ENCODE peak calls at places on chromosomes 2 and 18, in six cellular contexts. One of them, this sample, is unnamed.

GRCh38 chr18:22871809-22872525 is 61.2 kb upstream of the RBBP8 start:
- DNase-seq in NAMALWA: no peak
- DNase-seq in HFF-Myc: peak
- DNase-seq in kidney epithelial cell: peak
- DNase-seq in Caki2: peak
- DNase-seq in HTR-8/SVneo: no peak
- DNase-seq in this sample: no peak

GRCh38 chr2:30694286-30695055 is 112.8 kb downstream of the CAPN13 start:
- DNase-seq in NAMALWA: no peak
- DNase-seq in HFF-Myc: no peak
- DNase-seq in kidney epithelial cell: no peak
- DNase-seq in HTR-8/SVneo: no peak
- DNase-seq in Caki2: no peak
- DNase-seq in this sample: no peak

GRCh38 chr18:62379051-62379450 is 53.9 kb downstream of the TNFRSF11A start:
- DNase-seq in kidney epithelial cell: no peak
- DNase-seq in HTR-8/SVneo: no peak
- DNase-seq in HFF-Myc: no peak
- DNase-seq in Caki2: no peak
- DNase-seq in NAMALWA: no peak
- DNase-seq in this sample: no peak

GRCh38 chr2:15222856-15223255 is 338.3 kb downstream of the NBAS start:
- DNase-seq in kidney epithelial cell: no peak
- DNase-seq in HFF-Myc: no peak
- DNase-seq in HTR-8/SVneo: no peak
- DNase-seq in Caki2: no peak
- DNase-seq in NAMALWA: no peak
- DNase-seq in this sample: no peak

GRCh38 chr2:86286518-86286917 is 50.9 kb downstream of the REEP1 start:
- DNase-seq in Caki2: no peak
- DNase-seq in kidney epithelial cell: no peak
- DNase-seq in HFF-Myc: no peak
- DNase-seq in NAMALWA: no peak
- DNase-seq in HTR-8/SVneo: no peak
- DNase-seq in this sample: no peak

GRCh38 chr2:235537587-235537986 is 43.7 kb downstream of the AGAP1 start:
- DNase-seq in Caki2: no peak
- DNase-seq in HTR-8/SVneo: no peak
- DNase-seq in HFF-Myc: no peak
- DNase-seq in kidney epithelial cell: no peak
- DNase-seq in NAMALWA: no peak
- DNase-seq in this sample: no peak

GRCh38 chr2:47230418-47230817 is 75.3 kb upstream of the STPG4 start:
- DNase-seq in kidney epithelial cell: no peak
- DNase-seq in NAMALWA: no peak
- DNase-seq in HFF-Myc: no peak
- DNase-seq in Caki2: no peak
- DNase-seq in HTR-8/SVneo: no peak
- DNase-seq in this sample: no peak

GRCh38 chr2:176385219-176385618 is 116.0 kb downstream of the MTX2 start:
- DNase-seq in HTR-8/SVneo: no peak
- DNase-seq in HFF-Myc: peak
- DNase-seq in kidney epithelial cell: no peak
- DNase-seq in NAMALWA: no peak
- DNase-seq in Caki2: no peak
- DNase-seq in this sample: no peak

GRCh38 chr2:72607189-72607588 is 218.6 kb downstream of the EXOC6B start:
- DNase-seq in NAMALWA: no peak
- DNase-seq in HTR-8/SVneo: no peak
- DNase-seq in kidney epithelial cell: no peak
- DNase-seq in HFF-Myc: no peak
- DNase-seq in Caki2: no peak
- DNase-seq in this sample: no peak

GRCh38 chr2:203737360-203737759 is 30.9 kb downstream of the CD28 start:
- DNase-seq in NAMALWA: no peak
- DNase-seq in Caki2: no peak
- DNase-seq in HTR-8/SVneo: no peak
- DNase-seq in HFF-Myc: no peak
- DNase-seq in kidney epithelial cell: no peak
- DNase-seq in this sample: peak

GRCh38 chr2:33011941-33012340 is 65.2 kb downstream of the LTBP1 start:
- DNase-seq in NAMALWA: no peak
- DNase-seq in HTR-8/SVneo: no peak
- DNase-seq in HFF-Myc: no peak
- DNase-seq in kidney epithelial cell: no peak
- DNase-seq in Caki2: no peak
- DNase-seq in this sample: no peak

GRCh38 chr2:150710916-150711315 is 223.4 kb upstream of the RND3 start:
- DNase-seq in kidney epithelial cell: no peak
- DNase-seq in NAMALWA: no peak
- DNase-seq in Caki2: no peak
- DNase-seq in HTR-8/SVneo: no peak
- DNase-seq in HFF-Myc: no peak
- DNase-seq in this sample: no peak

GRCh38 chr2:60984717-60985116 is 32.8 kb upstream of the PEX13 start:
- DNase-seq in Caki2: no peak
- DNase-seq in NAMALWA: peak
- DNase-seq in kidney epithelial cell: no peak
- DNase-seq in HTR-8/SVneo: no peak
- DNase-seq in HFF-Myc: no peak
- DNase-seq in this sample: no peak

GRCh38 chr2:60321816-60322215 is 231.6 kb downstream of the BCL11A start:
- DNase-seq in kidney epithelial cell: no peak
- DNase-seq in HTR-8/SVneo: no peak
- DNase-seq in Caki2: no peak
- DNase-seq in HFF-Myc: no peak
- DNase-seq in NAMALWA: no peak
- DNase-seq in this sample: no peak

GRCh38 chr2:73266061-73266891 is 18.0 kb downstream of the FBXO41 start:
- DNase-seq in kidney epithelial cell: no peak
- DNase-seq in NAMALWA: no peak
- DNase-seq in HTR-8/SVneo: no peak
- DNase-seq in Caki2: no peak
- DNase-seq in HFF-Myc: no peak
- DNase-seq in this sample: peak

GRCh38 chr2:80303825-80304521 is 579 bp downstream of the LRRTM1 start:
- DNase-seq in HTR-8/SVneo: peak
- DNase-seq in HFF-Myc: no peak
- DNase-seq in Caki2: no peak
- DNase-seq in NAMALWA: no peak
- DNase-seq in kidney epithelial cell: no peak
- DNase-seq in this sample: peak

GRCh38 chr2:43333656-43334144 is 107.3 kb upstream of the ZFP36L2 start:
- DNase-seq in kidney epithelial cell: no peak
- DNase-seq in NAMALWA: no peak
- DNase-seq in HFF-Myc: no peak
- DNase-seq in Caki2: no peak
- DNase-seq in HTR-8/SVneo: no peak
- DNase-seq in this sample: no peak

GRCh38 chr2:25514043-25514627 is 159.2 kb downstream of the DTNB start:
- DNase-seq in Caki2: no peak
- DNase-seq in NAMALWA: peak
- DNase-seq in HFF-Myc: no peak
- DNase-seq in kidney epithelial cell: no peak
- DNase-seq in HTR-8/SVneo: no peak
- DNase-seq in this sample: peak

GRCh38 chr2:234494361-234495075 is 2.4 kb downstream of the ARL4C start:
- DNase-seq in Caki2: peak
- DNase-seq in kidney epithelial cell: no peak
- DNase-seq in HFF-Myc: no peak
- DNase-seq in NAMALWA: no peak
- DNase-seq in HTR-8/SVneo: no peak
- DNase-seq in this sample: no peak

GRCh38 chr2:6368271-6368670 is 497.4 kb downstream of the CMPK2 start:
- DNase-seq in HFF-Myc: no peak
- DNase-seq in Caki2: no peak
- DNase-seq in kidney epithelial cell: no peak
- DNase-seq in NAMALWA: no peak
- DNase-seq in HTR-8/SVneo: no peak
- DNase-seq in this sample: no peak

GRCh38 chr2:240112914-240113690 is 23.0 kb downstream of the COPS9 start:
- DNase-seq in Caki2: no peak
- DNase-seq in HFF-Myc: no peak
- DNase-seq in NAMALWA: no peak
- DNase-seq in kidney epithelial cell: no peak
- DNase-seq in HTR-8/SVneo: no peak
- DNase-seq in this sample: no peak

GRCh38 chr2:23589220-23589647 is 204.3 kb downstream of the KLHL29 start:
- DNase-seq in NAMALWA: no peak
- DNase-seq in Caki2: no peak
- DNase-seq in kidney epithelial cell: no peak
- DNase-seq in HTR-8/SVneo: no peak
- DNase-seq in HFF-Myc: no peak
- DNase-seq in this sample: no peak

GRCh38 chr2:72204156-72204781 is 56.6 kb upstream of the CYP26B1 start:
- DNase-seq in NAMALWA: no peak
- DNase-seq in kidney epithelial cell: no peak
- DNase-seq in Caki2: peak
- DNase-seq in HTR-8/SVneo: no peak
- DNase-seq in HFF-Myc: no peak
- DNase-seq in this sample: no peak

GRCh38 chr18:26956894-26957293 is 91.4 kb upstream of the AQP4 start:
- DNase-seq in NAMALWA: peak
- DNase-seq in Caki2: no peak
- DNase-seq in kidney epithelial cell: no peak
- DNase-seq in HTR-8/SVneo: no peak
- DNase-seq in HFF-Myc: no peak
- DNase-seq in this sample: no peak

GRCh38 chr2:159157361-159158045 is 129.0 kb downstream of the WDSUB1 start:
- DNase-seq in HTR-8/SVneo: no peak
- DNase-seq in HFF-Myc: no peak
- DNase-seq in Caki2: no peak
- DNase-seq in kidney epithelial cell: no peak
- DNase-seq in NAMALWA: no peak
- DNase-seq in this sample: no peak

GRCh38 chr2:263774-264492 is at the start of gene SH3YL1:
- DNase-seq in HFF-Myc: no peak
- DNase-seq in kidney epithelial cell: no peak
- DNase-seq in HTR-8/SVneo: peak
- DNase-seq in NAMALWA: peak
- DNase-seq in Caki2: peak
- DNase-seq in this sample: peak

GRCh38 chr2:174023591-174024523 is 58.7 kb upstream of the SP3 start:
- DNase-seq in HFF-Myc: peak
- DNase-seq in kidney epithelial cell: peak
- DNase-seq in HTR-8/SVneo: no peak
- DNase-seq in Caki2: no peak
- DNase-seq in NAMALWA: no peak
- DNase-seq in this sample: peak

GRCh38 chr2:27086722-27087446 is at the start of gene KHK:
- DNase-seq in Caki2: no peak
- DNase-seq in HFF-Myc: no peak
- DNase-seq in HTR-8/SVneo: peak
- DNase-seq in kidney epithelial cell: no peak
- DNase-seq in NAMALWA: peak
- DNase-seq in this sample: peak

GRCh38 chr2:238855891-238856580 is 8.2 kb downstream of the TWIST2 start:
- DNase-seq in HTR-8/SVneo: no peak
- DNase-seq in kidney epithelial cell: no peak
- DNase-seq in NAMALWA: no peak
- DNase-seq in Caki2: no peak
- DNase-seq in HFF-Myc: no peak
- DNase-seq in this sample: no peak

GRCh38 chr2:66306488-66306887 is 128.4 kb upstream of the MEIS1 start:
- DNase-seq in kidney epithelial cell: no peak
- DNase-seq in HTR-8/SVneo: no peak
- DNase-seq in Caki2: no peak
- DNase-seq in HFF-Myc: no peak
- DNase-seq in NAMALWA: no peak
- DNase-seq in this sample: no peak

GRCh38 chr2:241773511-241774418 is 2.9 kb upstream of the GAL3ST2 start:
- DNase-seq in HTR-8/SVneo: no peak
- DNase-seq in NAMALWA: no peak
- DNase-seq in Caki2: no peak
- DNase-seq in kidney epithelial cell: no peak
- DNase-seq in HFF-Myc: no peak
- DNase-seq in this sample: peak

This sample was measured in GM13976.